ENCODE peak calls at places on chromosomes 7 and 10, in four cellular contexts. J, O, A and F are unnamed samples.

GRCh38 chr7:96359876-96360275 is 38.0 kb upstream of the SLC25A13 start:
- DNase-seq in J (no peak), O (no peak), A (no peak), F (no peak)

GRCh38 chr10:61633665-61634064 is 29.1 kb upstream of the CABCOCO1 start:
- DNase-seq in J (peak), O (no peak), A (no peak), F (peak)

GRCh38 chr7:36387437-36388345 is 2.0 kb upstream of the ANLN start:
- DNase-seq in J (no peak), O (no peak), A (no peak), F (no peak)

GRCh38 chr10:110141185-110141584 is 66.2 kb upstream of the MXI1 start:
- DNase-seq in J (no peak), O (no peak), A (no peak), F (peak)

GRCh38 chr7:139949629-139950028 is 113.1 kb downstream of the PARP12 start:
- DNase-seq in J (peak), O (no peak), A (no peak), F (no peak)

GRCh38 chr10:116134316-116134715 is 138.7 kb downstream of the GFRA1 start:
- DNase-seq in J (no peak), O (no peak), A (no peak), F (no peak)

GRCh38 chr10:80487791-80488538 is 33.9 kb downstream of the TSPAN14 start:
- DNase-seq in J (no peak), O (no peak), A (no peak), F (no peak)

GRCh38 chr10:101576229-101576863 is 11.7 kb downstream of the POLL start:
- DNase-seq in J (peak), O (no peak), A (no peak), F (no peak)

GRCh38 chr7:157690833-157691382 is 354.1 kb downstream of the DNAJB6 start:
- DNase-seq in J (peak), O (peak), A (peak), F (peak)

GRCh38 chr10:132173185-132173584 is 13.6 kb upstream of the DPYSL4 start:
- DNase-seq in J (no peak), O (no peak), A (no peak), F (no peak)

GRCh38 chr7:2032030-2032875 is 200.5 kb downstream of the MAD1L1 start:
- DNase-seq in J (peak), O (peak), A (no peak), F (peak)

GRCh38 chr7:88635149-88635548 is 124.4 kb upstream of the ZNF804B start:
- DNase-seq in J (no peak), O (peak), A (no peak), F (no peak)

GRCh38 chr10:92573091-92573797 is 649 bp downstream of the IDE start:
- DNase-seq in J (peak), O (peak), A (peak), F (peak)

GRCh38 chr7:99485094-99485493 is 12.4 kb downstream of the ZNF789 start:
- DNase-seq in J (no peak), O (no peak), A (no peak), F (no peak)

GRCh38 chr7:22640269-22640668 is 86.7 kb upstream of the IL6 start:
- DNase-seq in J (no peak), O (no peak), A (no peak), F (no peak)

GRCh38 chr7:42932861-42933591 is 850 bp downstream of the MRPL32 start:
- DNase-seq in J (peak), O (peak), A (no peak), F (peak)

GRCh38 chr7:140222797-140223196 is 46.0 kb upstream of the KDM7A start:
- DNase-seq in J (no peak), O (no peak), A (no peak), F (no peak)

GRCh38 chr7:74439546-74439945 is 14.2 kb upstream of the GTF2IRD1 start:
- DNase-seq in J (no peak), O (no peak), A (no peak), F (no peak)

GRCh38 chr7:28258240-28258639 is 77.6 kb upstream of the JAZF1 start:
- DNase-seq in J (no peak), O (no peak), A (no peak), F (no peak)

GRCh38 chr10:60139798-60140566 is 233.6 kb upstream of the CCDC6 start:
- DNase-seq in J (peak), O (peak), A (peak), F (peak)

GRCh38 chr7:56219017-56219416 is 102.8 kb upstream of the NUPR2 start:
- DNase-seq in J (no peak), O (no peak), A (no peak), F (no peak)

GRCh38 chr7:43590862-43591550 is 8.1 kb downstream of the STK17A start:
- DNase-seq in J (no peak), O (no peak), A (no peak), F (no peak)

GRCh38 chr7:24971333-24972165 is 8.4 kb downstream of the OSBPL3 start:
- DNase-seq in J (peak), O (peak), A (peak), F (peak)

GRCh38 chr10:70232155-70232858 is 922 bp downstream of the PPA1 start:
- DNase-seq in J (peak), O (peak), A (peak), F (peak)

GRCh38 chr7:77222819-77223218 is 23.2 kb upstream of the FGL2 start:
- DNase-seq in J (no peak), O (no peak), A (no peak), F (no peak)

GRCh38 chr7:22799633-22800032 is 23.0 kb downstream of the TOMM7 start:
- DNase-seq in J (no peak), O (no peak), A (peak), F (peak)

GRCh38 chr10:44983895-44984278 is 5.3 kb upstream of the DEPP1 start:
- DNase-seq in J (no peak), O (no peak), A (no peak), F (no peak)

GRCh38 chr10:125016611-125017202 is 74.8 kb downstream of the ZRANB1 start:
- DNase-seq in J (no peak), O (no peak), A (peak), F (peak)

GRCh38 chr7:51455086-51455485 is 138.5 kb upstream of the COBL start:
- DNase-seq in J (no peak), O (no peak), A (no peak), F (no peak)

GRCh38 chr7:102042016-102042656 is 224.7 kb downstream of the CUX1 start:
- DNase-seq in J (peak), O (no peak), A (peak), F (peak)

GRCh38 chr7:12030116-12030515 is 181.0 kb upstream of the TMEM106B start:
- DNase-seq in J (peak), O (peak), A (peak), F (no peak)

GRCh38 chr7:112420236-112420945 is 29.9 kb upstream of the IFRD1 start:
- DNase-seq in J (peak), O (no peak), A (peak), F (peak)